ENCODE peak calls at places on chromosomes 13 and 19, in nine cellular contexts. S is cardiac muscle cell; Y is body of pancreas; X is transverse colon; T is IMR-90; N is CD8-positive, alpha-beta T cell; R is tibial nerve; V is hepatocyte; D is GM23248. I is an unnamed sample.
A peak's percentile ranks its signal among the peaks of the same experiment; 100 is the strongest.

GRCh38 chr13:74662895-74663294 is 528.7 kb upstream of the KLF12 start:
- DNase-seq in T (no peak), S (peak; percentile 37), X (no peak), R (no peak), Y (peak; percentile 17), N (no peak), V (no peak), D (no peak), I (no peak)

GRCh38 chr19:46000497-46001246 is 5.4 kb downstream of the CCDC61 start:
- DNase-seq in V (peak; percentile 73), S (peak; percentile 15), N (peak; percentile 59), R (no peak), Y (peak; percentile 71), X (peak; percentile 69), D (peak; percentile 22), T (no peak), I (peak; percentile 88)

GRCh38 chr13:85497652-85498051 is 301.6 kb downstream of the SLITRK6 start:
- DNase-seq in D (peak; percentile 8), R (no peak), T (peak; percentile 97), V (no peak), N (no peak), Y (no peak), X (no peak), S (peak; percentile 97), I (no peak)

GRCh38 chr19:15200575-15201364 is at the start of gene NOTCH3:
- DNase-seq in N (no peak), S (no peak), X (no peak), T (no peak), R (no peak), D (peak; percentile 70), V (peak; percentile 74), Y (peak; percentile 39), I (no peak)

GRCh38 chr13:114063545-114064515 is 68.6 kb downstream of the RASA3 start:
- DNase-seq in D (peak; percentile 89), T (peak; percentile 61), X (peak; percentile 66), N (no peak), S (peak; percentile 63), R (peak; percentile 46), V (no peak), Y (peak; percentile 31), I (no peak)

GRCh38 chr13:21673592-21674270 is 2.9 kb downstream of the FGF9 start:
- DNase-seq in D (peak; percentile 63), S (peak; percentile 38), X (peak; percentile 60), R (no peak), T (peak; percentile 36), Y (peak; percentile 73), N (no peak), V (peak; percentile 76), I (peak; percentile 49)

GRCh38 chr19:41926028-41926860 is 2.0 kb downstream of the ERFL start:
- DNase-seq in S (no peak), D (no peak), V (no peak), X (no peak), N (no peak), R (no peak), Y (no peak), T (no peak), I (no peak)

GRCh38 chr13:63472736-63473135 is 2057.1 kb upstream of the PCDH20 start:
- DNase-seq in N (no peak), T (no peak), V (no peak), X (no peak), R (no peak), S (no peak), Y (no peak), D (no peak), I (no peak)

GRCh38 chr13:98650376-98651107 is 73.6 kb upstream of the STK24 start:
- DNase-seq in S (no peak), V (peak; percentile 82), R (no peak), T (no peak), N (no peak), D (no peak), Y (peak; percentile 74), X (peak; percentile 92), I (no peak)

GRCh38 chr13:50733392-50733791 is 110.1 kb downstream of the DLEU7 start:
- DNase-seq in V (no peak), R (no peak), N (no peak), S (no peak), D (no peak), X (no peak), T (no peak), Y (no peak), I (no peak)

GRCh38 chr19:41546386-41546789 is 29.6 kb upstream of the CEACAM21 start:
- DNase-seq in R (no peak), V (no peak), N (no peak), T (no peak), Y (no peak), D (no peak), X (peak; percentile 58), S (no peak), I (peak; percentile 82)

GRCh38 chr13:44380404-44381165 is 7.0 kb downstream of the SERP2 start:
- DNase-seq in N (no peak), X (no peak), T (peak; percentile 48), V (no peak), D (peak; percentile 67), Y (no peak), R (no peak), S (no peak), I (no peak)

GRCh38 chr19:10290439-10290875 is 705 bp downstream of the ICAM5 start:
- DNase-seq in S (no peak), X (peak; percentile 15), D (peak; percentile 73), Y (no peak), N (no peak), V (no peak), T (peak; percentile 7), R (no peak), I (no peak)

GRCh38 chr19:48149430-48149829 is 20.7 kb downstream of the LIG1 start:
- DNase-seq in T (no peak), S (no peak), V (no peak), R (no peak), X (peak; percentile 16), D (no peak), N (no peak), Y (no peak), I (no peak)

GRCh38 chr13:107608736-107609135 is 606.6 kb downstream of the LIG4 start:
- DNase-seq in D (no peak), R (no peak), Y (no peak), X (no peak), V (no peak), N (no peak), T (no peak), S (no peak), I (no peak)

GRCh38 chr19:398719-399118 is 10.2 kb downstream of the C2CD4C start:
- DNase-seq in N (no peak), R (no peak), S (no peak), V (no peak), D (no peak), T (no peak), Y (no peak), X (no peak), I (no peak)

GRCh38 chr13:36986462-36987240 is 12.5 kb downstream of the ALG5 start:
- DNase-seq in D (peak; percentile 26), Y (no peak), N (no peak), X (no peak), T (peak; percentile 70), S (peak; percentile 5), R (no peak), V (no peak), I (no peak)
- H3K36me3 ChIP-seq in D (peaks cover 74% of the 10 kb centered on the region), Y (peaks cover 5% of the 10 kb centered on the region), N (peaks cover 58% of the 10 kb centered on the region), X (peaks cover 65% of the 10 kb centered on the region), T (peaks cover 26% of the 10 kb centered on the region), S (peaks cover 61% of the 10 kb centered on the region), R (no peaks in the 10 kb centered on the region), V (no peaks in the 10 kb centered on the region), I (peaks cover 83% of the 10 kb centered on the region)

DNA sequence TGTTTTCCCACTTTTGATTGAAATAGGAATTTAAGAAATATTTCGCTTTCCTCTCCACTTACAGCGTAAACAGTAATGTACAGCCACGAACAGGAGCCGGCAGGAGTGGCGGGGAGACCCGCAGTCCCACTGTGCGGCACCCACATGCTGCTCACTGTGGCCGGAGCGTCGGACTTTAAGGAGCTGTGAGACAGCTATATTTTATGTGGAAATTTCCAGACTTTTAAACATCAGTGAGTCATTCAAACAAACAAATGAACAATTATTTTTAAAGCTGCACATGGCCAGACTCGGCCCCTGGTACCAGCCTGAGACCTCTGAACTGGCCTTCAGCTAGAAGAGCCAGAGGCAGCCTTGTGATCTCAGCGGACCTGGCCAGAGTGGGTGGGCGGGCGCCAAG is 52.5 kb downstream of the CRYL1 start:
- DNase-seq in N (no peak), V (no peak), T (peak; percentile 42), S (no peak), X (no peak), Y (no peak), D (no peak), R (no peak), I (no peak)
- H3K27ac ChIP-seq in N (no peak overlapping the region), V (no peak overlapping the region), T (no peak overlapping the region), S (no peak overlapping the region), X (no peak overlapping the region), Y (no peak overlapping the region), D (no peak overlapping the region), R (no peak overlapping the region), I (peak overlapping the region; percentile 86)

GRCh38 chr13:29819157-29819556 is 31.3 kb downstream of the UBL3 start:
- DNase-seq in S (no peak), T (no peak), Y (no peak), X (no peak), R (no peak), D (no peak), V (no peak), N (no peak), I (no peak)

GRCh38 chr13:29810898-29811297 is 39.5 kb downstream of the UBL3 start:
- DNase-seq in D (no peak), R (no peak), N (no peak), V (no peak), S (no peak), X (no peak), T (no peak), Y (no peak), I (no peak)

GRCh38 chr13:29816715-29817114 is 33.7 kb downstream of the UBL3 start:
- DNase-seq in Y (no peak), T (no peak), S (no peak), R (no peak), D (no peak), X (no peak), N (no peak), V (no peak), I (no peak)

GRCh38 chr13:29817604-29818378 is 32.6 kb downstream of the UBL3 start:
- DNase-seq in Y (no peak), T (peak; percentile 23), X (no peak), N (no peak), D (peak; percentile 56), V (no peak), S (no peak), R (no peak), I (no peak)

GRCh38 chr13:29815336-29815735 is 35.1 kb downstream of the UBL3 start:
- DNase-seq in N (no peak), T (no peak), X (no peak), S (no peak), D (no peak), Y (no peak), R (no peak), V (no peak), I (no peak)
- H3K9me3 ChIP-seq in N (no peaks in the 10 kb centered on the region), T (no peaks in the 10 kb centered on the region), X (no peaks in the 10 kb centered on the region), S (no peaks in the 10 kb centered on the region), D (no peaks in the 10 kb centered on the region), Y (no peaks in the 10 kb centered on the region), R (no peaks in the 10 kb centered on the region), V (no peaks in the 10 kb centered on the region), I (no peaks in the 10 kb centered on the region)

DNA sequence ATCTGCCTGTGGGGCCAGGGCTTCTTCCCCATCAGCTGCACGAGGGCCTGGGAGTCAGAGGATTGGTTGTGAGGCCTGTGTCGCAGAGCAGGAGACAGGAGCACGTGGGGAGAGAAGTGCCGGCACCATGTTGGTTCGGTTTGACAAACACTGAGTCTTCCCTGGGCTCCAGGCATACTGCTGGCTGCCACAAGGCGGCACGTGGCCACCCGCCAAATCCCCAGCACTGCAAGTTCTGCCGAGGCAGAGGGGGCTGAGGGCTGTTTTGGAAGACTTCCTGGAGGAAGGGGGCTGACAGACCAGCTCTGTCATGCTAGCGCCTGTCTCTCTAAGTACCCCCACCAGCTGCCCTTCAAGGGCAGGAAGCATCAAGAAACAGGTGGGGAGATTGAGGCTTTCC is 9.5 kb downstream of the SHANK1 start:
- DNase-seq in R (no peak), Y (no peak), S (peak; percentile 14), V (no peak), T (no peak), D (peak; percentile 51), N (no peak), X (no peak), I (no peak)
- H3K36me3 ChIP-seq in R (no peaks in the 10 kb centered on the region), Y (no peaks in the 10 kb centered on the region), S (no peaks in the 10 kb centered on the region), V (no peaks in the 10 kb centered on the region), T (peaks cover 4% of the 10 kb centered on the region), D (no peaks in the 10 kb centered on the region), N (no peaks in the 10 kb centered on the region), X (no peaks in the 10 kb centered on the region), I (no peaks in the 10 kb centered on the region)

I was measured in CD4-positive, CD25-positive, alpha-beta regulatory T cell.